ENCODE peak calls at places on chromosome 20, in five cellular contexts. One of them, this sample, is unnamed. For H3K36me3, the result is how much of the 10 kb centered on the place peaks cover.

GRCh38 chr20:37119356-37120036 is 23.7 kb upstream of the RBL1 start:
- DNase-seq in aorta: no peak
- DNase-seq in CD8-positive, alpha-beta T cell: no peak
- DNase-seq in IMR-90: no peak
- DNase-seq in upper lobe of right lung: no peak
- DNase-seq in this sample: no peak

GRCh38 chr20:46833360-46833759 is 61.3 kb upstream of the EYA2 start:
- DNase-seq in aorta: no peak
- DNase-seq in IMR-90: peak
- DNase-seq in CD8-positive, alpha-beta T cell: no peak
- DNase-seq in upper lobe of right lung: no peak
- DNase-seq in this sample: no peak

GRCh38 chr20:36988494-36988966 is 37.0 kb upstream of the SAMHD1 start:
- DNase-seq in aorta: no peak
- DNase-seq in IMR-90: peak
- DNase-seq in CD8-positive, alpha-beta T cell: no peak
- DNase-seq in upper lobe of right lung: no peak
- DNase-seq in this sample: peak

GRCh38 chr20:59820204-59821041 is 113.0 kb downstream of the SYCP2 start:
- DNase-seq in aorta: peak
- DNase-seq in upper lobe of right lung: no peak
- DNase-seq in IMR-90: no peak
- DNase-seq in CD8-positive, alpha-beta T cell: no peak
- DNase-seq in this sample: peak

GRCh38 chr20:23606652-23607049 is 934 bp upstream of the CST9 start:
- DNase-seq in upper lobe of right lung: peak
- DNase-seq in aorta: peak
- DNase-seq in IMR-90: peak
- DNase-seq in CD8-positive, alpha-beta T cell: peak
- DNase-seq in this sample: peak

GRCh38 chr20:44772636-44773035 is 27.0 kb downstream of the KCNK15 start:
- DNase-seq in IMR-90: no peak
- DNase-seq in upper lobe of right lung: no peak
- DNase-seq in aorta: no peak
- DNase-seq in CD8-positive, alpha-beta T cell: no peak
- DNase-seq in this sample: no peak

GRCh38 chr20:56195946-56196345 is 52.6 kb upstream of the MC3R start:
- DNase-seq in aorta: no peak
- DNase-seq in CD8-positive, alpha-beta T cell: no peak
- DNase-seq in IMR-90: no peak
- DNase-seq in upper lobe of right lung: no peak
- DNase-seq in this sample: no peak

GRCh38 chr20:41366546-41367392 is at the start of gene EMILIN3:
- DNase-seq in upper lobe of right lung: no peak
- DNase-seq in aorta: no peak
- DNase-seq in CD8-positive, alpha-beta T cell: no peak
- DNase-seq in IMR-90: no peak
- DNase-seq in this sample: peak

GRCh38 chr20:58956078-58956477 is 25.0 kb upstream of the NELFCD start:
- DNase-seq in CD8-positive, alpha-beta T cell: no peak
- DNase-seq in upper lobe of right lung: no peak
- DNase-seq in aorta: no peak
- DNase-seq in IMR-90: no peak
- DNase-seq in this sample: no peak

GRCh38 chr20:17530716-17531536 is at the start of gene BFSP1:
- DNase-seq in CD8-positive, alpha-beta T cell: peak
- DNase-seq in IMR-90: peak
- DNase-seq in upper lobe of right lung: peak
- DNase-seq in aorta: peak
- DNase-seq in this sample: peak

GRCh38 chr20:49824206-49824605 is 11.6 kb downstream of the SLC9A8 start:
- DNase-seq in aorta: no peak
- DNase-seq in upper lobe of right lung: no peak
- DNase-seq in IMR-90: peak
- DNase-seq in CD8-positive, alpha-beta T cell: no peak
- DNase-seq in this sample: peak

GRCh38 chr20:54173653-54174451 is at the start of gene CYP24A1:
- DNase-seq in CD8-positive, alpha-beta T cell: no peak
- DNase-seq in upper lobe of right lung: peak
- DNase-seq in aorta: no peak
- DNase-seq in IMR-90: no peak
- DNase-seq in this sample: peak

GRCh38 chr20:610130-611046 is at the start of gene TCF15:
- DNase-seq in aorta: no peak
- DNase-seq in IMR-90: no peak
- DNase-seq in upper lobe of right lung: peak
- DNase-seq in CD8-positive, alpha-beta T cell: no peak
- DNase-seq in this sample: peak

GRCh38 chr20:58497076-58497665 is 18.0 kb downstream of the APCDD1L start:
- DNase-seq in CD8-positive, alpha-beta T cell: no peak
- DNase-seq in upper lobe of right lung: no peak
- DNase-seq in IMR-90: no peak
- DNase-seq in aorta: no peak
- DNase-seq in this sample: no peak

GRCh38 chr20:61725966-61726365 is 339.7 kb downstream of the TAF4 start:
- DNase-seq in IMR-90: no peak
- DNase-seq in aorta: peak
- DNase-seq in CD8-positive, alpha-beta T cell: no peak
- DNase-seq in upper lobe of right lung: no peak
- DNase-seq in this sample: no peak
- H3K27ac ChIP-seq in IMR-90: no peak
- H3K27ac ChIP-seq in aorta: no peak
- H3K27ac ChIP-seq in CD8-positive, alpha-beta T cell: no peak
- H3K27ac ChIP-seq in upper lobe of right lung: no peak
- H3K27ac ChIP-seq in this sample: no peak

GRCh38 chr20:32830437-32830836 is 10.7 kb downstream of the MAPRE1 start:
- DNase-seq in aorta: no peak
- DNase-seq in upper lobe of right lung: no peak
- DNase-seq in CD8-positive, alpha-beta T cell: no peak
- DNase-seq in IMR-90: peak
- DNase-seq in this sample: peak
- H3K36me3 ChIP-seq in aorta: under half
- H3K36me3 ChIP-seq in upper lobe of right lung: half or more
- H3K36me3 ChIP-seq in CD8-positive, alpha-beta T cell: under half
- H3K36me3 ChIP-seq in IMR-90: under half
- H3K36me3 ChIP-seq in this sample: under half

DNA sequence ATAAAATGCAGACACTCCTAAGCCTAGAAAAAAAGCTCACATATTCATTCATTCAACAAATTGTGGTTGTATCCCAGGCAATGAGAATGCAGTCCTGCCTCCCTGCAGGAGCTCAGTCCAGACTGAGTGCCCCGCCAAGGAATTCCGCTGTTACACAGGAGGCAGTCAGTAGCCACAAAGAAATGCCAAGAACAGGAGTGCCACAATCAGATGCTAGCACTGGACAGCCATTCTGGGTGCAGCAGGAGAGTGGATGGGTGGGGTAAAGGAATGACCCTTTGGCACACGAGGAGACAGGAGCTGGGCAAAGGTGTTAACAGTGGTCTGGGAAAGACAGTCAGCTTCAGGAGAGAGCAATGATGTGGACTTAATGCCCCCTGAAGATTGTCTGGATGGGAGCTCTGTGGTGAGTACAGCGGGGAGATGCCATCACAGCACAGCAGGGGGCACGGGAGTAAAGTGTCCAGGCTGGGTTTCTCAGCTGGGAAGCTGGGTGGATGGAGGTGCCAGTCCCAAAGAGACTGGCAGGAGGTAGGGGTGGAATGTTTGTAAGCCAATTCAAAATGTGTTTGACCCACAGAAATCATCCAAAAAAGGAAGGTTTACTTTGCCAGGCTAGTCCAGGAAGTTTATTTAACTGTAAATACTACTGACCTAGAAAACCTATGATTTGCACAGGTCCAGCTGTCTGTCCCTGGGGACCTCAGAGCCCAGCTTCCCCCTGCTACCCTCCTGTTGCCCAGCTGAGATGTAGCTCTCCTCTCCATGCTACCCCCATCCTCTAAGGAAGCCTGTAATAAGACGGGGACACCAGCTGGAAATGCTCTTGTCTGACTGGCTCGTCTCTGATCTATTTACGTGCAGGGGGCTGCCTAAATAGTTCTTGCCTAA is 84.1 kb downstream of the SLC23A2 start:
- DNase-seq in IMR-90: peak
- DNase-seq in upper lobe of right lung: no peak
- DNase-seq in CD8-positive, alpha-beta T cell: no peak
- DNase-seq in aorta: no peak
- DNase-seq in this sample: peak
- H3K27ac ChIP-seq in IMR-90: peak
- H3K27ac ChIP-seq in upper lobe of right lung: peak
- H3K27ac ChIP-seq in CD8-positive, alpha-beta T cell: no peak
- H3K27ac ChIP-seq in aorta: peak
- H3K27ac ChIP-seq in this sample: no peak

DNA sequence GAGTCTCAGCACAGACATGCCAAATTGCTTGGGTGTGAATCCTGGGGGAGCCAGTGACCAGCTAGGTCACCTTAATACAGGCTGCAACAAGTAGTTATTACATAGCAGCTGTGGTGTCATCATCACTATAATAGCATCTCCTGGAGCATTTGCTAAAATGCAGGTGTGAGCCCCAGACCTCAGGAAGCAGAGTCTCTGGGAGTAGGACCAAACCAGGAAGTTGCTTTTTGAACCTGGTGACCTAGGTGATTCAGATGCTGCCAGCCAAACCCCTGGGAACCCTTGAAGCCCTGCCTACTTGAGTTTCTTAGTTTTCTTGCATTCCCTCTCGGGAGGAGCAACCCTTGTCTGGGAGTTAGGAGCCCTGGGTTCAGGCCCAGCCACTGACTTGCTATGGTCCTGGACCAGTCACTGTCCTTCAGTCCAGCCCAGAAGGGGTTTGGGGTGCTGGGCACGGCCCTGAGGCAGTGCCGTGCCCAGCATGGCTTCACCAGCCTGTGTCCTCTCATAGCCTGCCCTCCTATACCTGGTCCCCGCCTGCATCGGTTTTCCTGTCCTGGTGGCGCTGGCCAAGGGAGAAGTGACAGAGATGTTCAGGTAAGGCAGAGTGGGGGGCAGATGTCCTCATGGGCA is 39.3 kb upstream of the ID1 start:
- DNase-seq in aorta: no peak
- DNase-seq in IMR-90: no peak
- DNase-seq in CD8-positive, alpha-beta T cell: no peak
- DNase-seq in upper lobe of right lung: no peak
- DNase-seq in this sample: no peak
- H3K36me3 ChIP-seq in aorta: under half
- H3K36me3 ChIP-seq in IMR-90: under half
- H3K36me3 ChIP-seq in CD8-positive, alpha-beta T cell: under half
- H3K36me3 ChIP-seq in upper lobe of right lung: half or more
- H3K36me3 ChIP-seq in this sample: under half

GRCh38 chr20:38841570-38841969 is 36.1 kb downstream of the PPP1R16B start:
- DNase-seq in IMR-90: no peak
- DNase-seq in upper lobe of right lung: no peak
- DNase-seq in aorta: no peak
- DNase-seq in CD8-positive, alpha-beta T cell: no peak
- DNase-seq in this sample: no peak
- H3K27ac ChIP-seq in IMR-90: no peak
- H3K27ac ChIP-seq in upper lobe of right lung: no peak
- H3K27ac ChIP-seq in aorta: no peak
- H3K27ac ChIP-seq in CD8-positive, alpha-beta T cell: peak
- H3K27ac ChIP-seq in this sample: no peak

GRCh38 chr20:62126141-62126540 is 3.9 kb downstream of the LSM14B start:
- DNase-seq in aorta: no peak
- DNase-seq in IMR-90: no peak
- DNase-seq in upper lobe of right lung: no peak
- DNase-seq in CD8-positive, alpha-beta T cell: no peak
- DNase-seq in this sample: no peak

GRCh38 chr20:62131560-62132320 is 9.5 kb downstream of the LSM14B start:
- DNase-seq in aorta: no peak
- DNase-seq in upper lobe of right lung: no peak
- DNase-seq in IMR-90: no peak
- DNase-seq in CD8-positive, alpha-beta T cell: no peak
- DNase-seq in this sample: no peak

GRCh38 chr20:62127799-62128198 is 5.5 kb downstream of the LSM14B start:
- DNase-seq in CD8-positive, alpha-beta T cell: no peak
- DNase-seq in upper lobe of right lung: no peak
- DNase-seq in IMR-90: no peak
- DNase-seq in aorta: no peak
- DNase-seq in this sample: no peak

GRCh38 chr20:62129731-62130531 is 7.7 kb downstream of the LSM14B start:
- DNase-seq in upper lobe of right lung: no peak
- DNase-seq in CD8-positive, alpha-beta T cell: no peak
- DNase-seq in aorta: no peak
- DNase-seq in IMR-90: no peak
- DNase-seq in this sample: no peak

GRCh38 chr20:62128499-62128898 is 6.2 kb downstream of the LSM14B start:
- DNase-seq in aorta: no peak
- DNase-seq in IMR-90: no peak
- DNase-seq in upper lobe of right lung: no peak
- DNase-seq in CD8-positive, alpha-beta T cell: no peak
- DNase-seq in this sample: no peak
- H3K36me3 ChIP-seq in aorta: under half
- H3K36me3 ChIP-seq in IMR-90: half or more
- H3K36me3 ChIP-seq in upper lobe of right lung: half or more
- H3K36me3 ChIP-seq in CD8-positive, alpha-beta T cell: half or more
- H3K36me3 ChIP-seq in this sample: under half

GRCh38 chr20:35368616-35369423 is 43.0 kb downstream of the UQCC1 start:
- DNase-seq in aorta: no peak
- DNase-seq in CD8-positive, alpha-beta T cell: no peak
- DNase-seq in upper lobe of right lung: no peak
- DNase-seq in IMR-90: no peak
- DNase-seq in this sample: peak
- H3K27ac ChIP-seq in aorta: peak
- H3K27ac ChIP-seq in CD8-positive, alpha-beta T cell: no peak
- H3K27ac ChIP-seq in upper lobe of right lung: peak
- H3K27ac ChIP-seq in IMR-90: no peak
- H3K27ac ChIP-seq in this sample: no peak

DNA sequence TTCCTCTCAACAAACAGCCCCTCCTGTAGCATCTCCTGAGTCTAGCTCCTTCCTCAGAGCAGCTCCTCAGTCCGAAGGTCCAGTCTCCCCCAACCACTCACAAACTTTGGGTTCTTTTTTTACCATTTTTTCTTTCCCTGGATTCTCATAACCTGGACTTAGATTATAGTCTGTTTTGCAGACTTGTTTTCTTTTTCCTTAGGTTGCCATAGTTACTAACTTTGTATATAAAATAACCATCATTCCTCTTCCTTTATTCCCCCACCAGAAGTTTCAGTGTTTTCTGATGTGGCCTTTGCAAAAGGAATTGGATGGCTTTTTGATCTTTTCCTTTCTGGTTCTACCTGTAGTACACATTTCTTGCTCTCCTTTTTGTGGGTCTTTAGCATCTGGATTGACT is 12.9 kb downstream of the STK35 start:
- DNase-seq in aorta: no peak
- DNase-seq in IMR-90: no peak
- DNase-seq in upper lobe of right lung: no peak
- DNase-seq in CD8-positive, alpha-beta T cell: no peak
- DNase-seq in this sample: peak
- H3K36me3 ChIP-seq in aorta: under half
- H3K36me3 ChIP-seq in IMR-90: under half
- H3K36me3 ChIP-seq in upper lobe of right lung: under half
- H3K36me3 ChIP-seq in CD8-positive, alpha-beta T cell: under half
- H3K36me3 ChIP-seq in this sample: under half